ENCODE peak calls at places on chromosomes 1 and 21, in ten cellular contexts. D is AG08396, L is choroid plexus epithelial cell, Z is sigmoid colon, U is EH, F is hepatic stellate cell, T is H4, O is RKO, K is coronary artery, V is Right ventricle myocardium inferior. Y is an unnamed sample.
A peak's percentile ranks its signal among the peaks of the same experiment; 100 is the strongest.

GRCh38 chr21:14120091-14120734 is 90.5 kb downstream of the LIPI start:
- DNase-seq in D (no peak), L (peak; percentile 43), Z (no peak), U (peak; percentile 11), F (no peak), T (no peak), O (peak; percentile 21), K (no peak), V (no peak), Y (peak; percentile 18)

GRCh38 chr1:117342397-117342796 is 24.9 kb upstream of the MAN1A2 start:
- DNase-seq in D (no peak), L (no peak), Z (no peak), U (no peak), F (no peak), T (no peak), O (no peak), K (no peak), V (no peak), Y (no peak)

GRCh38 chr1:21641537-21641936 is 27.6 kb downstream of the RAP1GAP start:
- DNase-seq in D (no peak), L (no peak), Z (no peak), U (no peak), F (no peak), T (no peak), O (no peak), K (no peak), V (no peak), Y (no peak)

GRCh38 chr21:25297117-25297516 is 310.2 kb downstream of the MRPL39 start:
- DNase-seq in D (no peak), L (no peak), Z (no peak), U (no peak), F (no peak), T (no peak), O (no peak), K (no peak), V (no peak), Y (no peak)

GRCh38 chr1:168443899-168444298 is 99.9 kb downstream of the XCL2 start:
- DNase-seq in D (no peak), L (no peak), Z (no peak), U (no peak), F (no peak), T (no peak), O (no peak), K (no peak), V (no peak), Y (no peak)

GRCh38 chr1:214590696-214591095 is 12.3 kb upstream of the CENPF start:
- DNase-seq in D (no peak), L (no peak), Z (no peak), U (no peak), F (no peak), T (no peak), O (no peak), K (no peak), V (no peak), Y (no peak)

GRCh38 chr1:3608154-3608553 is 3.2 kb downstream of the MEGF6 start:
- DNase-seq in D (no peak), L (no peak), Z (no peak), U (no peak), F (no peak), T (no peak), O (no peak), K (no peak), V (no peak), Y (no peak)

GRCh38 chr1:171418546-171418945 is 66.8 kb upstream of the PRRC2C start:
- DNase-seq in D (no peak), L (no peak), Z (no peak), U (no peak), F (no peak), T (no peak), O (no peak), K (no peak), V (no peak), Y (no peak)

GRCh38 chr1:40895601-40896000 is 33.4 kb upstream of the CITED4 start:
- DNase-seq in D (no peak), L (no peak), Z (no peak), U (no peak), F (no peak), T (no peak), O (no peak), K (no peak), V (no peak), Y (no peak)

GRCh38 chr1:17561561-17561985 is 22.1 kb downstream of the ARHGEF10L start:
- DNase-seq in D (peak; percentile 68), L (no peak), Z (no peak), U (peak; percentile 83), F (peak; percentile 79), T (no peak), O (no peak), K (peak; percentile 96), V (peak; percentile 68), Y (no peak)

GRCh38 chr1:22262583-22262982 is 119.7 kb upstream of the WNT4 start:
- DNase-seq in D (no peak), L (no peak), Z (no peak), U (no peak), F (no peak), T (no peak), O (no peak), K (no peak), V (no peak), Y (no peak)

GRCh38 chr1:54327386-54328116 is 78.6 kb downstream of the SSBP3 start:
- DNase-seq in D (no peak), L (peak; percentile 21), Z (no peak), U (peak; percentile 65), F (peak; percentile 71), T (no peak), O (no peak), K (no peak), V (no peak), Y (peak; percentile 43)

GRCh38 chr1:16184557-16185303 is 27.7 kb downstream of the ARHGEF19 start:
- DNase-seq in D (no peak), L (no peak), Z (no peak), U (no peak), F (no peak), T (no peak), O (no peak), K (no peak), V (no peak), Y (no peak)

GRCh38 chr1:86318431-86318830 is 77.7 kb downstream of the ODF2L start:
- DNase-seq in D (no peak), L (no peak), Z (no peak), U (no peak), F (no peak), T (no peak), O (no peak), K (no peak), V (no peak), Y (no peak)

GRCh38 chr1:53619088-53619810 is 119.7 kb downstream of the GLIS1 start:
- DNase-seq in D (no peak), L (no peak), Z (peak; percentile 40), U (no peak), F (no peak), T (no peak), O (no peak), K (peak; percentile 35), V (no peak), Y (no peak)

GRCh38 chr1:20266141-20266540 is 24.5 kb upstream of the VWA5B1 start:
- DNase-seq in D (no peak), L (peak; percentile 18), Z (no peak), U (no peak), F (no peak), T (no peak), O (no peak), K (no peak), V (no peak), Y (no peak)

GRCh38 chr1:167121375-167122120 is 27.7 kb downstream of the STYXL2 start:
- DNase-seq in D (no peak), L (peak; percentile 53), Z (no peak), U (peak; percentile 42), F (peak; percentile 13), T (no peak), O (no peak), K (no peak), V (peak; percentile 73), Y (no peak)

GRCh38 chr1:245876586-245876985 is 630.5 kb downstream of the SMYD3 start:
- DNase-seq in D (no peak), L (peak; percentile 78), Z (no peak), U (peak; percentile 15), F (no peak), T (peak; percentile 47), O (no peak), K (no peak), V (no peak), Y (no peak)

GRCh38 chr1:66412689-66413088 is 121.3 kb upstream of the SGIP1 start:
- DNase-seq in D (no peak), L (peak; percentile 41), Z (no peak), U (peak; percentile 72), F (no peak), T (no peak), O (no peak), K (no peak), V (no peak), Y (no peak)

GRCh38 chr1:184954232-184954995 is 19.9 kb downstream of the NIBAN1 start:
- DNase-seq in D (no peak), L (no peak), Z (no peak), U (peak; percentile 27), F (no peak), T (no peak), O (no peak), K (no peak), V (no peak), Y (no peak)